ENCODE peak calls at places on chromosomes 7 and 10, in nine cellular contexts. X is NCI-H2171 treated with DMSO at 0.1 percent for 48 hours; K is fibroblast of pulmonary artery; B is A549; W is mucosa of gallbladder; Q is GM12892; L is naive B cell; N is CD8-positive, alpha-beta T cell; V is upper lobe of right lung. J is an unnamed sample.

GRCh38 chr7:45651540-45651939 is 77.4 kb downstream of the ADCY1 start:
- DNase-seq in X (no peak), L (no peak), Q (no peak), K (no peak), B (no peak), V (no peak), N (no peak), W (no peak), J (no peak)

GRCh38 chr10:108755661-108756060 is 1167.7 kb downstream of the XPNPEP1 start:
- DNase-seq in X (no peak), B (no peak), L (no peak), N (no peak), Q (no peak), K (no peak), W (no peak), V (no peak), J (no peak)

GRCh38 chr7:68875857-68876256 is 722.4 kb upstream of the AUTS2 start:
- DNase-seq in B (no peak), W (no peak), V (no peak), L (no peak), X (no peak), K (no peak), N (no peak), Q (no peak), J (no peak)

GRCh38 chr7:130486114-130486962 is 5.5 kb upstream of the MEST start:
- DNase-seq in L (peak), W (peak), K (no peak), B (peak), V (peak), N (peak), X (peak), Q (peak), J (peak)

GRCh38 chr7:41185851-41186250 is 517.0 kb downstream of the INHBA start:
- DNase-seq in N (no peak), K (peak), V (no peak), B (no peak), X (no peak), Q (no peak), L (no peak), W (no peak), J (no peak)

GRCh38 chr7:4189151-4189570 is 492.9 kb upstream of the FOXK1 start:
- DNase-seq in L (no peak), B (no peak), K (peak), X (peak), N (no peak), Q (no peak), V (no peak), W (peak), J (no peak)

GRCh38 chr10:33115720-33116119 is 157.7 kb upstream of the ITGB1 start:
- DNase-seq in V (peak), N (no peak), X (peak), Q (no peak), K (peak), L (no peak), B (peak), W (no peak), J (no peak)

GRCh38 chr10:63128443-63128842 is 4.7 kb upstream of the NRBF2 start:
- DNase-seq in W (no peak), K (no peak), Q (no peak), L (no peak), B (no peak), X (no peak), V (no peak), N (no peak), J (no peak)

GRCh38 chr7:92075455-92076158 is 58.7 kb downstream of the CYP51A1 start:
- DNase-seq in X (no peak), K (no peak), W (no peak), L (no peak), N (no peak), B (no peak), Q (no peak), V (no peak), J (no peak)

GRCh38 chr10:53111529-53111928 is 338.9 kb upstream of the MBL2 start:
- DNase-seq in V (no peak), W (no peak), B (no peak), Q (no peak), X (no peak), K (no peak), N (no peak), L (no peak), J (no peak)

GRCh38 chr7:70066844-70067243 is 468.6 kb downstream of the AUTS2 start:
- DNase-seq in B (no peak), V (no peak), X (no peak), K (no peak), W (no peak), N (no peak), L (no peak), Q (no peak), J (no peak)

GRCh38 chr10:85168287-85168686 is 839.9 kb downstream of the CCSER2 start:
- DNase-seq in K (no peak), V (no peak), W (no peak), X (no peak), B (no peak), L (no peak), N (no peak), Q (no peak), J (no peak)

GRCh38 chr10:77391605-77392235 is 245.9 kb downstream of the KCNMA1 start:
- DNase-seq in Q (no peak), L (no peak), V (peak), W (peak), N (no peak), X (peak), K (peak), B (peak), J (no peak)